ENCODE peak calls at places on chromosomes 4 and X, in four cellular contexts. One of them, this sample, is unnamed.

GRCh38 chr4:155371432-155372043 is 5.2 kb downstream of the MAP9 start:
- DNase-seq in colonic mucosa: no peak
- DNase-seq in RWPE1: peak; percentile 3
- DNase-seq in transverse colon: no peak
- DNase-seq in this sample: no peak

GRCh38 chr4:38308728-38309315 is 348.6 kb downstream of the PTTG2 start:
- DNase-seq in colonic mucosa: no peak
- DNase-seq in RWPE1: peak; percentile 83
- DNase-seq in transverse colon: no peak
- DNase-seq in this sample: no peak

GRCh38 chr4:110510955-110511544 is 35.1 kb downstream of the ENPEP start:
- DNase-seq in colonic mucosa: no peak
- DNase-seq in RWPE1: peak; percentile 34
- DNase-seq in transverse colon: no peak
- DNase-seq in this sample: peak; percentile 34

GRCh38 chrX:123561439-123562215 is 171.2 kb downstream of the THOC2 start:
- DNase-seq in colonic mucosa: no peak
- DNase-seq in RWPE1: no peak
- DNase-seq in transverse colon: no peak
- DNase-seq in this sample: no peak

GRCh38 chrX:45781901-45782553 is 581.4 kb upstream of the DIPK2B start:
- DNase-seq in colonic mucosa: no peak
- DNase-seq in RWPE1: no peak
- DNase-seq in transverse colon: no peak
- DNase-seq in this sample: no peak

GRCh38 chrX:38578152-38578551 is 16.8 kb downstream of the TSPAN7 start:
- DNase-seq in colonic mucosa: peak; percentile 31
- DNase-seq in RWPE1: no peak
- DNase-seq in transverse colon: peak; percentile 8
- DNase-seq in this sample: no peak

GRCh38 chr4:47615385-47615784 is 130.3 kb downstream of the ATP10D start:
- DNase-seq in colonic mucosa: no peak
- DNase-seq in RWPE1: no peak
- DNase-seq in transverse colon: no peak
- DNase-seq in this sample: no peak

GRCh38 chr4:8345053-8345945 is 75.7 kb downstream of the HTRA3 start:
- DNase-seq in colonic mucosa: no peak
- DNase-seq in RWPE1: no peak
- DNase-seq in transverse colon: no peak
- DNase-seq in this sample: no peak

GRCh38 chr4:71262161-71262560 is 76.7 kb upstream of the SLC4A4 start:
- DNase-seq in colonic mucosa: no peak
- DNase-seq in RWPE1: no peak
- DNase-seq in transverse colon: no peak
- DNase-seq in this sample: no peak

GRCh38 chr4:25531272-25531671 is 124.4 kb upstream of the SLC34A2 start:
- DNase-seq in colonic mucosa: no peak
- DNase-seq in RWPE1: no peak
- DNase-seq in transverse colon: no peak
- DNase-seq in this sample: no peak

GRCh38 chr4:111689214-111689613 is 456.0 kb upstream of the FAM241A start:
- DNase-seq in colonic mucosa: no peak
- DNase-seq in RWPE1: no peak
- DNase-seq in transverse colon: no peak
- DNase-seq in this sample: no peak

GRCh38 chrX:101658661-101659477 is 781 bp downstream of the ARMCX2 start:
- DNase-seq in colonic mucosa: peak; percentile 83
- DNase-seq in RWPE1: peak; percentile 29
- DNase-seq in transverse colon: peak; percentile 78
- DNase-seq in this sample: peak; percentile 52

GRCh38 chrX:88612870-88613329 is 134.1 kb upstream of the CPXCR1 start:
- DNase-seq in colonic mucosa: no peak
- DNase-seq in RWPE1: no peak
- DNase-seq in transverse colon: no peak
- DNase-seq in this sample: no peak

GRCh38 chr4:124936427-124936826 is 223.9 kb upstream of the ANKRD50 start:
- DNase-seq in colonic mucosa: no peak
- DNase-seq in RWPE1: no peak
- DNase-seq in transverse colon: no peak
- DNase-seq in this sample: no peak

GRCh38 chr4:128347175-128347868 is 59.7 kb upstream of the PGRMC2 start:
- DNase-seq in colonic mucosa: no peak
- DNase-seq in RWPE1: no peak
- DNase-seq in transverse colon: no peak
- DNase-seq in this sample: no peak

GRCh38 chr4:88573995-88574394 is 18.3 kb upstream of the HERC3 start:
- DNase-seq in colonic mucosa: no peak
- DNase-seq in RWPE1: no peak
- DNase-seq in transverse colon: no peak
- DNase-seq in this sample: no peak
- TF ChIP-seq CTCF in colonic mucosa: no peak
- TF ChIP-seq CTCF in RWPE1: no peak
- TF ChIP-seq CTCF in transverse colon: no peak
- TF ChIP-seq CTCF in this sample: no peak

GRCh38 chrX:338836-339400 is 20.3 kb upstream of the GTPBP6 start:
- DNase-seq in colonic mucosa: no peak
- DNase-seq in RWPE1: no peak
- DNase-seq in transverse colon: no peak
- DNase-seq in this sample: no peak
- TF ChIP-seq CTCF in colonic mucosa: no peak
- TF ChIP-seq CTCF in RWPE1: no peak
- TF ChIP-seq CTCF in transverse colon: no peak
- TF ChIP-seq CTCF in this sample: no peak

GRCh38 chr4:16508968-16509367 is 282.7 kb upstream of the TAPT1 start:
- DNase-seq in colonic mucosa: no peak
- DNase-seq in RWPE1: no peak
- DNase-seq in transverse colon: no peak
- DNase-seq in this sample: no peak
- TF ChIP-seq CTCF in colonic mucosa: no peak
- TF ChIP-seq CTCF in RWPE1: no peak
- TF ChIP-seq CTCF in transverse colon: no peak
- TF ChIP-seq CTCF in this sample: no peak

GRCh38 chr4:22962186-22962786 is 269.5 kb downstream of the GBA3 start:
- DNase-seq in colonic mucosa: peak; percentile 29
- DNase-seq in RWPE1: no peak
- DNase-seq in transverse colon: no peak
- DNase-seq in this sample: no peak
- TF ChIP-seq CTCF in colonic mucosa: peak; percentile 20
- TF ChIP-seq CTCF in RWPE1: peak; percentile 38
- TF ChIP-seq CTCF in transverse colon: peak; percentile 43
- TF ChIP-seq CTCF in this sample: no peak

DNA sequence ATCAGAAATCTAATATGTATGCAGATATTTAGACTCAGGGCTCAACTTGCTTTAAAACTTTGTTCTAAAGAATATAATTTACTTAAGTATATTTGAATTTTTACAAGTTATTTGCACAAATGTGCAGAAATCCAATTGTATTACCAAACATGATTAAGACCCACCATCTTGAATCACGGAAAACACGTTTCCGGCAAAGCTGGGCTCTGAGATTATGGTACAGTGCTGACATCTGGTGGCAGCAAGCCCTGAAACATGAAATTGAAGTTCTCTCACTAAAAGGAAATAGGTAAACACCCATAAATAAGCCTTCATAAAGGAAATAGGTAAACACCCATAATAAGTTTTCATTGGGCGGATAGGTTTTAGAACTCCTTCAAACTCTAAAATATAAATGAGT is 98.3 kb upstream of the MAOA start:
- DNase-seq in colonic mucosa: peak; percentile 75
- DNase-seq in RWPE1: peak; percentile 39
- DNase-seq in transverse colon: peak; percentile 65
- DNase-seq in this sample: peak; percentile 35
- TF ChIP-seq CTCF in colonic mucosa: peak; percentile 56
- TF ChIP-seq CTCF in RWPE1: peak; percentile 60
- TF ChIP-seq CTCF in transverse colon: peak; percentile 50
- TF ChIP-seq CTCF in this sample: peak; percentile 38